ENCODE peak calls at places on chromosomes 3 and 15, in ten cellular contexts. F is activated CD4-positive, alpha-beta T cell treated with anti-CD3 and anti-CD28 coated beads, Interleukin-2, amount 10 ng/mL, durations not matched to agents 7 days and 5 days; Q is glutamatergic neuron; D is A172; P is cardiac muscle cell; B is NCI-H2171 treated with DMSO at 0.1 percent for 48 hours; E is NCI-H69; H is lung; G is NCI-H2081 treated with DMSO at 0.1 percent for 48 hours; A is A549. I is an unnamed sample.

GRCh38 chr15:98051734-98052133 is 91.2 kb downstream of the ARRDC4 start:
- DNase-seq in F (no peak), Q (no peak), D (no peak), P (no peak), B (no peak), E (no peak), H (no peak), G (no peak), A (no peak), I (no peak)

GRCh38 chr3:161081675-161082462 is 23.3 kb downstream of the B3GALNT1 start:
- DNase-seq in F (no peak), Q (no peak), D (no peak), P (no peak), B (no peak), E (no peak), H (no peak), G (no peak), A (no peak), I (no peak)

GRCh38 chr15:40875996-40876740 is 2.1 kb upstream of the RHOV start:
- DNase-seq in F (no peak), Q (no peak), D (no peak), P (no peak), B (no peak), E (no peak), H (no peak), G (no peak), A (no peak), I (no peak)

GRCh38 chr15:78044407-78045155 is 32.9 kb downstream of the TBC1D2B start:
- DNase-seq in F (no peak), Q (no peak), D (no peak), P (no peak), B (peak), E (no peak), H (no peak), G (no peak), A (no peak), I (no peak)

GRCh38 chr15:51765751-51766150 is 14.4 kb downstream of the TMOD2 start:
- DNase-seq in F (no peak), Q (no peak), D (no peak), P (no peak), B (no peak), E (no peak), H (no peak), G (no peak), A (no peak), I (no peak)

GRCh38 chr15:78070049-78070698 is 7.3 kb downstream of the TBC1D2B start:
- DNase-seq in F (peak), Q (no peak), D (no peak), P (no peak), B (no peak), E (no peak), H (no peak), G (no peak), A (no peak), I (no peak)

GRCh38 chr3:6785726-6786125 is 75.2 kb upstream of the GRM7 start:
- DNase-seq in F (no peak), Q (no peak), D (no peak), P (no peak), B (no peak), E (no peak), H (no peak), G (no peak), A (no peak), I (no peak)

GRCh38 chr3:17420668-17421067 is 321.8 kb downstream of the TBC1D5 start:
- DNase-seq in F (no peak), Q (no peak), D (no peak), P (no peak), B (no peak), E (peak), H (no peak), G (no peak), A (no peak), I (no peak)

GRCh38 chr3:138909904-138910303 is 37.0 kb downstream of the FOXL2 start:
- DNase-seq in F (no peak), Q (no peak), D (no peak), P (no peak), B (no peak), E (no peak), H (no peak), G (no peak), A (no peak), I (no peak)